ENCODE peak calls at places on chromosomes 6 and 20, in six cellular contexts. Y is mesenchymal stem cell, M is neuronal stem cell, F is mesendoderm, G is H9, K is H1. D is an unnamed sample.

GRCh38 chr6:34474754-34475153 is 8.9 kb downstream of the PACSIN1 start:
- DNase-seq in G (no peak), F (no peak), K (no peak), Y (no peak), M (no peak), D (no peak)

GRCh38 chr6:101703311-101703710 is 309.8 kb downstream of the GRIK2 start:
- DNase-seq in Y (no peak), M (peak), F (no peak), G (no peak), K (no peak), D (no peak)

GRCh38 chr6:163398796-163399195 is 15.7 kb upstream of the QKI start:
- DNase-seq in F (no peak), M (no peak), K (peak), G (no peak), Y (no peak), D (no peak)

GRCh38 chr6:106339334-106340029 is 13.9 kb upstream of the ATG5 start:
- DNase-seq in F (peak), K (peak), Y (peak), G (peak), M (peak), D (peak)

GRCh38 chr6:133046576-133046975 is 194.6 kb upstream of the EYA4 start:
- DNase-seq in G (no peak), F (no peak), K (no peak), Y (no peak), M (no peak), D (no peak)

GRCh38 chr20:33697129-33697528 is 10.9 kb upstream of the E2F1 start:
- DNase-seq in K (no peak), Y (no peak), M (no peak), G (no peak), F (no peak), D (peak)

GRCh38 chr20:63473555-63474449 is 1.3 kb upstream of the KCNQ2 start:
- DNase-seq in M (no peak), Y (no peak), F (no peak), G (no peak), K (no peak), D (no peak)

GRCh38 chr6:113903666-113904330 is 46.7 kb downstream of the MARCKS start:
- DNase-seq in M (no peak), F (peak), G (no peak), K (no peak), Y (peak), D (peak)

GRCh38 chr6:26268659-26269402 is 96.2 kb upstream of the BTN3A2 start:
- DNase-seq in K (peak), Y (peak), M (peak), F (peak), G (peak), D (peak)

GRCh38 chr6:19812512-19813119 is 24.6 kb upstream of the ID4 start:
- DNase-seq in F (peak), G (no peak), Y (peak), K (no peak), M (no peak), D (peak)

GRCh38 chr6:145148392-145149175 is 586.7 kb downstream of the EPM2A start:
- DNase-seq in M (no peak), K (no peak), F (peak), G (no peak), Y (peak), D (peak)

GRCh38 chr6:28977351-28978136 is 27.6 kb downstream of the ZNF311 start:
- DNase-seq in M (no peak), G (peak), F (no peak), Y (peak), K (no peak), D (peak)

GRCh38 chr20:44576297-44576696 is 6.1 kb upstream of the PKIG start:
- DNase-seq in K (no peak), Y (peak), M (no peak), G (no peak), F (peak), D (peak)

GRCh38 chr20:7828437-7828836 is 111.8 kb downstream of the HAO1 start:
- DNase-seq in F (no peak), G (no peak), K (no peak), M (no peak), Y (peak), D (no peak)

GRCh38 chr20:51002633-51003032 is 20.3 kb downstream of the KCNG1 start:
- DNase-seq in G (no peak), M (no peak), K (no peak), F (no peak), Y (no peak), D (no peak)

GRCh38 chr6:109441069-109441816 is 719 bp downstream of the SMPD2 start:
- DNase-seq in Y (peak), F (peak), G (peak), M (peak), K (peak), D (peak)

GRCh38 chr20:57397004-57397692 is 6.0 kb downstream of the RBM38 start:
- DNase-seq in G (no peak), Y (no peak), K (no peak), F (no peak), M (no peak), D (no peak)

GRCh38 chr6:121932071-121933009 is 467.1 kb upstream of the HSF2 start:
- DNase-seq in F (peak), M (peak), G (peak), Y (peak), K (peak), D (peak)

GRCh38 chr20:11901127-11901526 is 16.6 kb upstream of the BTBD3 start:
- DNase-seq in G (no peak), M (no peak), K (no peak), Y (peak), F (no peak), D (peak)

DNA sequence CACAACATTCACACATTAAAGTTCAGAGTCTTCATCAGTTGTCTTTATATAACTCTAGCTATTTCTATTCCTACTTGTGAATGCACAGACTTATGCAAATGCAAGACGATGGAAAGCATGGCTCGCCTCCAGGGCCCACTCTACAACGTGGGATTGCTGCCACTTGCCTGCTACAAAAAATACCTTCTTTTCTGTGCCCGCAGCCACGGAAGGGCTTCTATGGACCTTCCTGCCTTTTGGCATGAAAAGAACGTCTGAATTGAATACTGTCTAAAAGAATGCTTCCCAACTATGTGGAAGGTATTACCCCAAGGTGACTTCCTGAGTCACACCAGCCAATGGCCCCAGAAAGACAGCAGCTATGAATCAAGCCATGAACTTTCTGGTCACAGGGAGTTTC is 261.3 kb downstream of the HIVEP2 start:
- DNase-seq in G (no peak), K (no peak), Y (no peak), F (no peak), M (no peak), D (no peak)
- H2BK15ac ChIP-seq in G (no peak), K (no peak), Y (no peak), F (no peak), M (no peak), D (no peak)

GRCh38 chr6:38322123-38322522 is 317.6 kb downstream of the BTBD9 start:
- DNase-seq in F (no peak), K (no peak), Y (no peak), M (no peak), G (no peak), D (no peak)

GRCh38 chr6:38320817-38321216 is 318.9 kb downstream of the BTBD9 start:
- DNase-seq in M (no peak), K (no peak), F (no peak), Y (no peak), G (no peak), D (no peak)

GRCh38 chr6:38316099-38316868 is 323.4 kb downstream of the BTBD9 start:
- DNase-seq in M (no peak), K (no peak), G (no peak), Y (no peak), F (no peak), D (no peak)

DNA sequence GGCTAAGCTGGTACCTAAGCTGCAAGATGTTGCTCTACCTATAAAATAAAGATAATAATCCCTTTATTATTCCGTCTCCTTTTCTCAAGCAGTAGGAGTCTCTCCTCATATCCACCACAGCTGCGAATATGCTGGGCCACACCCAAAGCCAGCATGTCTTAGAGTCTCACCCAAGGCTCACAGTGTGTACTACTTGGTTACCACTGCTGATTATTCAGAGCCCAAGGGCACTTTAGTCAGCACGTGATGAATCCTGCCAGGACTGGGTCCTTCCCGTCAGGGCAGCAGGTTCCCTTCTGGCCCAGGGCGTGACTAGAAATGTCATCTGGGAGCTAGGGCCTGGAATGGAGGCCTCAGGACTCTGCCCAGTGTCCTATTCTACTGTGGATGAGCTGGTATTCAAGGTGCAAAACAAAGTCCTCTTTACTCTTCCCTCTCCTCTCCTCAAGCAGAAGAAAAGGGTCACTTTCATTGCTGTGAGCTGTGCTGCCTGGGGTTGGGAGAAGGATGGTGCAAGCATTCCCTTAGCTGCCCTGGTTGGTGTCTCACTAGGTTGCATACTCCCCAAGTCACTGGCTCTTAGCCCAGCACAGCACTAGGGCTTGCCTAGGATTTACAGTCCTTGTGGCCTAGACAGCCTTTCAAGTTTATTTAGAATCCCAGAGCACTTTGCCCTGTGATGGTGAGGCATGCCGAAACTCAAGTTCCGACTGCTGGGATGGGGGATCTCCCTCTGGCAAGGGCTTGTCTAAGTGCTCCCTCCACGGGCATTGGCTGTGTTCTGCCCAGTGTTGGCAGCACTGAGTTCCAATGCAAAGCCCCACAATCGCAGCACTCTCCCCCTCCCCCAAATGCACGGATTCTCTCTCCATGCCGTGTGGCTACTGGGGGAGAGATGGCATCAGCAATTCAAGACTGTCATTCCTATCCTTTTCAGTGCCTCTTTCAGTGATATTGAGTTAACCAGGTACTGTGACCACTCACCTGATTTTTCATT is 320.2 kb downstream of the BTBD9 start:
- DNase-seq in Y (peak), F (peak), M (no peak), G (peak), K (peak), D (peak)
- H2BK15ac ChIP-seq in Y (no peak), F (no peak), M (no peak), G (no peak), K (no peak), D (no peak)

GRCh38 chr6:128713461-128713860 is 169.5 kb upstream of the LAMA2 start:
- DNase-seq in G (no peak), K (no peak), Y (peak), F (no peak), M (no peak), D (peak)

GRCh38 chr6:128712898-128713297 is 170.0 kb upstream of the LAMA2 start:
- DNase-seq in G (no peak), M (no peak), Y (peak), F (no peak), K (no peak), D (no peak)

GRCh38 chr6:128710305-128710704 is 172.6 kb upstream of the LAMA2 start:
- DNase-seq in F (no peak), Y (no peak), G (no peak), M (no peak), K (no peak), D (peak)

DNA sequence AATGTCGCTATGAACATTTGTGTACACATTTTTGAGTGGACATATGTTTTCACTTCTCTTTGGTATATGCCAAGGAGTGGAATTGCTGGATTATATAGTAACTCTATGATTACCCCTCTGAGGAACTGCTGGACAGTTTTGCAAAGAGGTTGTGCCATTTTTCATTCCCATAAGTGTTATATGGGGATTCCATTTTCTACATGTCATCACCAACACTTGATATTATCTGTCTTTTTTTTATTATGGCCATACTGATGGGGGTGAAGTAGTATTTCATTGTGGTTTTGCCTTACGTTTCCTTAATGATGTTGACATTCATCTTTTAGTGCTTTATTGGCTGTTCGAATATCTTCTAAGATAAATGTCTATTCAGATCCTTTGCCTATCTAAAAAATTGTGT is 171.8 kb upstream of the LAMA2 start:
- DNase-seq in G (no peak), K (no peak), Y (no peak), M (no peak), F (no peak), D (no peak)
- H2BK15ac ChIP-seq in G (no peak), K (no peak), Y (no peak), M (no peak), F (no peak), D (no peak)

GRCh38 chr6:168992696-168993185 is 260.9 kb downstream of the THBS2 start:
- DNase-seq in G (no peak), Y (no peak), K (no peak), F (no peak), M (no peak), D (no peak)
- H2BK15ac ChIP-seq in G (no peak), Y (no peak), K (no peak), F (no peak), M (no peak), D (no peak)

D was measured in IMR-90.